ENCODE peak calls at places on chromosomes 13 and 19, in seven cellular contexts. S is body of pancreas; N is transverse colon; C is upper lobe of right lung; M is CD8-positive, alpha-beta T cell; V is CD4-positive, alpha-beta T cell; B is BE2C. K is an unnamed sample.

GRCh38 chr19:2556221-2557092 is 80.5 kb downstream of the GADD45B start:
- DNase-seq in B (no peak), S (no peak), N (no peak), V (no peak), C (no peak), M (no peak), K (no peak)

GRCh38 chr19:40907968-40908735 is 26.1 kb upstream of the CYP2A7 start:
- DNase-seq in S (peak; percentile 79), N (no peak), C (peak; percentile 78), V (peak; percentile 24), M (peak; percentile 16), B (no peak), K (peak; percentile 36)

GRCh38 chr19:31296741-31297390 is 52.4 kb downstream of the TSHZ3 start:
- DNase-seq in N (no peak), M (no peak), V (no peak), C (peak; percentile 46), B (no peak), S (no peak), K (no peak)

GRCh38 chr19:1223018-1223855 is 14.6 kb downstream of the CBARP start:
- DNase-seq in V (no peak), N (no peak), S (peak; percentile 45), C (no peak), B (peak; percentile 95), M (no peak), K (peak; percentile 63)

GRCh38 chr13:74090397-74090796 is 43.8 kb downstream of the KLF12 start:
- DNase-seq in B (no peak), M (no peak), V (no peak), C (no peak), S (no peak), N (no peak), K (no peak)

GRCh38 chr13:101514695-101515275 is 62.3 kb downstream of the ITGBL1 start:
- DNase-seq in S (peak; percentile 29), V (no peak), M (no peak), C (no peak), N (no peak), B (peak; percentile 38), K (peak; percentile 59)

GRCh38 chr19:17255150-17255621 is 9.4 kb downstream of the USHBP1 start:
- DNase-seq in B (no peak), M (no peak), N (no peak), S (peak; percentile 79), V (no peak), C (peak; percentile 77), K (no peak)

GRCh38 chr19:45768644-45769053 is 403 bp downstream of the SIX5 start:
- DNase-seq in N (peak; percentile 50), V (no peak), M (no peak), C (no peak), S (peak; percentile 58), B (no peak), K (peak; percentile 26)

GRCh38 chr13:114056205-114057013 is 76.0 kb downstream of the RASA3 start:
- DNase-seq in C (no peak), B (no peak), N (no peak), V (no peak), M (no peak), S (no peak), K (no peak)

GRCh38 chr13:114054269-114054668 is 78.2 kb downstream of the RASA3 start:
- DNase-seq in N (no peak), M (no peak), C (no peak), V (no peak), B (peak; percentile 50), S (no peak), K (no peak)

GRCh38 chr13:114053026-114053425 is 79.2 kb upstream of the C13orf46 start:
- DNase-seq in V (no peak), S (no peak), M (no peak), B (no peak), N (no peak), C (no peak), K (no peak)

GRCh38 chr13:114055766-114056165 is 76.7 kb downstream of the RASA3 start:
- DNase-seq in V (no peak), C (no peak), S (no peak), B (no peak), M (no peak), N (no peak), K (no peak)

GRCh38 chr13:114054830-114055439 is 77.5 kb downstream of the RASA3 start:
- DNase-seq in N (no peak), C (no peak), V (no peak), M (no peak), B (no peak), S (no peak), K (no peak)
- TF ChIP-seq CTCF in N (no peak), C (no peak), V (no peak), M (no peak), B (no peak), S (no peak), K (no peak)

GRCh38 chr19:56577719-56578602 is 10.7 kb downstream of the ZNF470 start:
- DNase-seq in V (no peak), M (no peak), S (no peak), B (no peak), N (no peak), C (no peak), K (no peak)
- H3K9me3 ChIP-seq in V (peaks cover 98% of the 10 kb centered on the region), M (peaks cover 82% of the 10 kb centered on the region), S (peaks cover 76% of the 10 kb centered on the region), B (peaks cover 20% of the 10 kb centered on the region), N (peaks cover 99% of the 10 kb centered on the region), C (peaks cover 99% of the 10 kb centered on the region), K (peaks cover 3% of the 10 kb centered on the region)

GRCh38 chr13:80975903-80976302 is 635.0 kb upstream of the SPRY2 start:
- DNase-seq in M (no peak), S (no peak), N (no peak), B (no peak), V (no peak), C (no peak), K (no peak)

GRCh38 chr13:80973721-80974120 is 632.8 kb upstream of the SPRY2 start:
- DNase-seq in N (no peak), M (no peak), S (no peak), C (no peak), V (no peak), B (no peak), K (no peak)

GRCh38 chr13:80977168-80977567 is 636.2 kb upstream of the SPRY2 start:
- DNase-seq in M (no peak), S (no peak), C (no peak), V (no peak), N (no peak), B (no peak), K (no peak)

GRCh38 chr13:80979035-80979641 is 638.2 kb upstream of the SPRY2 start:
- DNase-seq in S (peak; percentile 55), C (no peak), M (no peak), B (peak; percentile 54), N (peak; percentile 26), V (no peak), K (peak; percentile 71)
- TF ChIP-seq CTCF in S (peak; percentile 71), C (peak; percentile 86), M (peak; percentile 53), B (peak; percentile 97), N (peak; percentile 76), V (peak; percentile 60), K (peak; percentile 64)

GRCh38 chr19:43847246-43847645 is 20.1 kb downstream of the ZNF283 start:
- DNase-seq in C (no peak), V (no peak), B (no peak), M (no peak), S (no peak), N (no peak), K (no peak)

GRCh38 chr19:43848821-43849220 is 21.7 kb downstream of the ZNF283 start:
- DNase-seq in N (no peak), V (no peak), C (no peak), B (no peak), S (no peak), M (no peak), K (no peak)

DNA sequence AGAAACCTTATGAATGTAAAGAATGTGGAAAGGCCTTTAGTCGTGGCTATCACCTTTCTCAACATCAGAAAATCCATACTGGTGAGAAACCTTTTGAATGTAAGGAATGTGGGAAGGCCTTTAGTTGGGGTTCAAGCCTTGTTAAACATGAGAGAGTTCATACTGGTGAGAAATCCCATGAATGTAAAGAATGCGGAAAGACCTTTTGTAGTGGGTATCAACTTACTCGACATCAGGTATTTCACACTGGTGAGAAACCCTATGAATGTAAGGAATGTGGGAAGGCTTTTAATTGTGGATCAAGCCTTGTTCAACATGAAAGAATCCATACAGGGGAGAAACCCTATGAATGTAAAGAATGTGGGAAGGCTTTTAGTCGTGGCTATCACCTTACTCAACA is 20.8 kb downstream of the ZNF283 start:
- DNase-seq in S (no peak), C (no peak), M (no peak), N (no peak), B (no peak), V (no peak), K (no peak)
- H3K9me3 ChIP-seq in S (peaks cover 65% of the 10 kb centered on the region), C (peaks cover 81% of the 10 kb centered on the region), M (peaks cover 63% of the 10 kb centered on the region), N (peaks cover 87% of the 10 kb centered on the region), B (peaks cover 2% of the 10 kb centered on the region), V (peaks cover 90% of the 10 kb centered on the region), K (no peaks in the 10 kb centered on the region)

GRCh38 chr19:35509861-35510625 is 3.4 kb downstream of the DMKN start:
- DNase-seq in B (peak; percentile 78), N (peak; percentile 86), V (peak; percentile 60), S (peak; percentile 94), M (peak; percentile 56), C (peak; percentile 94), K (peak; percentile 77)

GRCh38 chr19:35511337-35511736 is 2.1 kb downstream of the DMKN start:
- DNase-seq in C (no peak), S (no peak), B (no peak), V (no peak), M (no peak), N (no peak), K (no peak)

GRCh38 chr19:35509018-35509652 is 4.3 kb downstream of the DMKN start:
- DNase-seq in S (peak; percentile 88), C (peak; percentile 85), V (peak; percentile 16), M (no peak), B (no peak), N (peak; percentile 71), K (no peak)

GRCh38 chr19:35512831-35513230 is 618 bp downstream of the DMKN start:
- DNase-seq in M (no peak), S (no peak), B (no peak), N (no peak), V (no peak), C (no peak), K (no peak)

DNA sequence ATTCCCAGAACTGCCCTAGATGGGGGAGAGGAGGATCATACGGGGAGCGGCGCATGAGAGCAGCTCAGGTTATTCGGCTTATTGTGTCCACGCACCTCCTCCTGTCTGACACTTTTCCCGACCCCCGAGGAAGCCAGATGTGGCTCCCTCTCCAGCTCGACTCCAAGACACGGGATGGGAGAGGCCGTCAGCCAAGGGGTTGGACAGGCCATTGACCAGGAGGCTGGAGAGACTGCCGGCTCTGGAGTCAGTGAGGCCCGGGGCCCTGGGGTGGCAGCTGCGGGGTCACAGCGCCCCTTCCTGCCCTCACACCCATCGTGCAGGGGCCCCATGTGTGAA is 2.9 kb downstream of the DMKN start:
- DNase-seq in S (no peak), V (no peak), N (no peak), B (no peak), C (no peak), M (no peak), K (no peak)
- TF ChIP-seq CTCF in S (no peak), V (no peak), N (no peak), B (no peak), C (peak; percentile 4), M (no peak), K (no peak)

K was measured in testis.